ENCODE peak calls at places on chromosomes 1 and 21, in ten cellular contexts. O, W, E, G, Y, D, F, J, K and N are unnamed samples.

GRCh38 chr21:40254540-40255455 is 387.6 kb downstream of the PCP4 start:
- DNase-seq in K (no peak), G (no peak), W (no peak), O (peak), J (no peak), D (no peak), F (no peak), E (no peak), Y (no peak), N (no peak)

GRCh38 chr1:6435547-6435946 is 11.0 kb downstream of the ESPN start:
- DNase-seq in J (no peak), K (no peak), D (no peak), F (no peak), W (no peak), O (no peak), E (no peak), Y (no peak), G (no peak), N (no peak)

GRCh38 chr1:37430074-37430985 is 44.0 kb upstream of the ZC3H12A start:
- DNase-seq in E (no peak), O (no peak), K (no peak), W (no peak), F (no peak), G (no peak), D (no peak), J (no peak), Y (no peak), N (no peak)

GRCh38 chr1:215669806-215670485 is 102.8 kb downstream of the KCTD3 start:
- DNase-seq in G (no peak), J (no peak), W (no peak), K (no peak), O (peak), E (no peak), F (no peak), Y (no peak), D (no peak), N (no peak)

GRCh38 chr1:25338188-25338981 is at the start of gene TMEM50A:
- DNase-seq in G (peak), K (peak), E (peak), F (peak), Y (peak), O (peak), W (peak), J (peak), D (peak), N (peak)

GRCh38 chr1:219271914-219272545 is 98.4 kb downstream of the LYPLAL1 start:
- DNase-seq in G (no peak), Y (no peak), F (no peak), E (no peak), D (no peak), J (no peak), W (no peak), K (no peak), O (peak), N (no peak)

GRCh38 chr1:15303912-15304311 is 56.9 kb downstream of the FHAD1 start:
- DNase-seq in F (no peak), W (no peak), D (no peak), J (no peak), K (no peak), Y (no peak), G (no peak), E (no peak), O (no peak), N (no peak)

GRCh38 chr1:30322859-30323257 is 400.5 kb downstream of the MATN1 start:
- DNase-seq in E (no peak), F (no peak), Y (no peak), W (no peak), K (no peak), J (peak), O (no peak), D (no peak), G (no peak), N (no peak)

DNA sequence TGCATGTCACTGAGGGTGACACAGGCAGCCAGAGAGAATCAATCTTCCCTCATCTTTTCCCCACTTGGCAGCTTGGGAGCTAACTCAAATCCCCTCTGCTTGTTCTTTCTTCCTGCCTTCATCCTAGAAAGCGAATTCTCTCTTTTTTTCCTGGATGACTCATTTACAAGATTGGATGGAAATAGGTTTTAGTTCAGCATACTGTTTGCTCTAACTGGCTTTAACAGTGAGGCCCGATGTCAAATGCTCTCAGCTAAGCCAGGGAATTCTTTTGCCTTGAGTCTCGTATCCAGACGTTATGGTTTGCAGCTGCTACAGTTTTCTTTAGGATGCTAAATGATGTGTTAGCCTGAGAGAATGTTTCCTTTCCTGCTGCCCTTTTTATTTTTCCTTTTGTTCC is 72.8 kb downstream of the HUNK start:
- DNase-seq in G (no peak), F (no peak), Y (no peak), W (no peak), K (no peak), D (no peak), E (no peak), O (peak), J (no peak), N (no peak)
- H3K27ac ChIP-seq in G (no peak), F (no peak), Y (no peak), W (no peak), K (no peak), D (peak), E (no peak), O (no peak), J (no peak), N (no peak)

GRCh38 chr1:202858789-202859414 is 30.0 kb downstream of the RABIF start:
- DNase-seq in G (no peak), F (peak), K (no peak), O (no peak), E (no peak), D (peak), Y (no peak), J (no peak), W (peak), N (no peak)
- H3K27ac ChIP-seq in G (peak), F (peak), K (no peak), O (no peak), E (no peak), D (peak), Y (no peak), J (no peak), W (peak), N (no peak)

DNA sequence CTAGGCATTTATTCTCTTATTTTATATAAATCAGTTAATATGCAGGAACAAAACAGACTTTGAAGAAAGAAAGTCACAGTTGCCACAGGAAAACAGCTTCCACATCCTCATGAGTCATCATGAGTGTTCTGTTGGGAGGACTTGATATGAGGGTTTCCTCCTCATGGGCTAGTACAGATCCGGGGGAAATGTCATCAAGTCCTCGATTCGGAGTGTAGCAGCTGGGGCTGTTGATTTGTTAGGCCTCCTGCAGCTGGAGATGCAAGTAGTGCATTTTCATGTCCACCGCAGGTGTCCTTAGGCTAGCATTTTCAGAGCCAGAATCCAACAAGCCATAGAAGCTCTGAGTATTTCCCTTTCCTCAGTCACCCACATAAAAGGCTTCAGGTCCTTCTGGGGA is 36.7 kb downstream of the ADAM30 start:
- DNase-seq in K (no peak), J (no peak), F (no peak), O (peak), D (no peak), G (no peak), Y (no peak), E (no peak), W (no peak), N (no peak)
- H3K27ac ChIP-seq in K (no peak), J (no peak), F (no peak), O (no peak), D (no peak), G (no peak), Y (no peak), E (no peak), W (no peak), N (no peak)

GRCh38 chr1:8962812-8963669 is 17.4 kb downstream of the CA6 start:
- DNase-seq in J (peak), K (peak), D (peak), O (no peak), E (no peak), W (no peak), G (peak), F (no peak), Y (peak), N (peak)
- H3K27ac ChIP-seq in J (no peak), K (no peak), D (no peak), O (no peak), E (no peak), W (no peak), G (no peak), F (no peak), Y (no peak), N (no peak)

GRCh38 chr1:210294991-210295773 is 33.5 kb upstream of the HHAT start:
- DNase-seq in K (no peak), F (no peak), G (no peak), E (no peak), Y (no peak), O (peak), J (no peak), D (peak), W (peak), N (no peak)
- H3K27ac ChIP-seq in K (no peak), F (no peak), G (peak), E (no peak), Y (no peak), O (no peak), J (no peak), D (peak), W (peak), N (no peak)

DNA sequence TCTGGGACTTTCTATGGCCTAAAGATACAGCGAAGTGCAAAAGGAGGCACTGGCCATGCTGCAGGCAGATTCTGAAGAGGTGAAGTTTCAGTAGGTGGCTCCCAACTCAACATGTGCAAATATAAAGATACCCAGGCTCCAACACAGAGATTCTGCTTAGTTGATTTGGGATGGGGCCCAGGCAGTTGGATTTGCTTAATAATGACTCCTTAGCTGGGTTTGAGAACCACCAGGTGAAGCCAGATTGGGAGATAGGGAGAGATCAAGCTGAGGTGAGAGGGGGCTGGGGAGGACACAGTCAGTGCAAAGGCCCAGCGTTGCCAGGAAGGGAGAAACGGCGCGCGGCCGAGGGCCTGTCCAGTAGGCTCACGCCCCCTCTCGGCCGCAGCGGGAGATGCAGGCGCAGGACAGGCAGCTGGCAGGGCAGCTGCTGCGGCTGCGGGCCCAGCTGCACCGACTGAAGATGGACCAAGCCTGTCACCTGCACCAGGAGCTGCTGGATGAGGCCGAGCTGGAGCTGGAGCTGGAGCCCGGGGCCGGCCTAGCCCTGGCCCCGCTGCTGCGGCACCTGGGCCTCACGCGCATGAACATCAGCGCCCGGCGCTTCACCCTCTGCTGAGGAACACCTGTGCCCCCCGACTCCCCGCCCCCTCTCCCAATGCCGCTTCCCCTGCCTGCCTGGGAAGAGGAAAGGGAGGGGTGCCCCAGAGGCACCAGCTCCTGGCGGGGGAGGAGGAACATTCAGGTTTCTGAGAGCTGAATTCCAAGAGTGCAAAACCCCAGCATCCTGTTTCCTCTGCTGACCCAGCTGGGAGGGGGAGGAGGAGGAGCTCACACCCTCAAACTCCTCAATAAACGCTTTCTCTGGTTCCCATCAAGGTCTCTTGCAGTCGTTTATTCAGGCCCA is 1.2 kb downstream of the FAM167B start:
- DNase-seq in J (peak), O (no peak), W (peak), E (no peak), F (peak), G (peak), Y (peak), D (peak), K (peak), N (no peak)
- H3K27ac ChIP-seq in J (no peak), O (no peak), W (peak), E (no peak), F (no peak), G (peak), Y (peak), D (peak), K (no peak), N (no peak)

GRCh38 chr1:57094749-57095148 is 128.9 kb upstream of the C8B start:
- DNase-seq in J (no peak), F (no peak), K (no peak), O (no peak), E (no peak), G (no peak), Y (no peak), W (no peak), D (no peak), N (no peak)
- H3K27ac ChIP-seq in J (no peak), F (no peak), K (no peak), O (no peak), E (no peak), G (no peak), Y (no peak), W (no peak), D (no peak), N (no peak)

GRCh38 chr1:161172776-161173376 is 4.4 kb downstream of the B4GALT3 start:
- DNase-seq in F (no peak), W (peak), E (no peak), J (no peak), G (no peak), O (peak), D (no peak), K (no peak), Y (no peak), N (no peak)

GRCh38 chr1:161172349-161172748 is 5.0 kb downstream of the B4GALT3 start:
- DNase-seq in Y (no peak), J (no peak), D (no peak), G (no peak), E (no peak), W (no peak), K (no peak), O (no peak), F (no peak), N (no peak)

GRCh38 chr1:161173711-161174110 is 3.6 kb downstream of the B4GALT3 start:
- DNase-seq in E (no peak), F (no peak), D (no peak), J (no peak), Y (no peak), G (no peak), O (no peak), W (no peak), K (no peak), N (no peak)

GRCh38 chr1:161171191-161171590 is 5.0 kb downstream of the PPOX start:
- DNase-seq in G (no peak), K (no peak), J (no peak), W (no peak), E (no peak), F (no peak), O (no peak), D (no peak), Y (no peak), N (no peak)

GRCh38 chr1:161171696-161172095 is 5.5 kb downstream of the PPOX start:
- DNase-seq in W (no peak), G (no peak), Y (no peak), K (no peak), D (no peak), F (no peak), E (no peak), O (no peak), J (no peak), N (no peak)
- H3K27ac ChIP-seq in W (peak), G (no peak), Y (no peak), K (no peak), D (peak), F (no peak), E (no peak), O (no peak), J (no peak), N (no peak)